ENCODE peak calls at places on chromosomes 11 and 22, in six cellular contexts. X, C, F, N, S and O are unnamed samples.

GRCh38 chr11:76805206-76805913 is 22.2 kb downstream of the TSKU start:
- DNase-seq in X (peak), C (peak), F (no peak), N (no peak), S (peak), O (no peak)

GRCh38 chr11:110939471-110939870 is 227.2 kb upstream of the ARHGAP20 start:
- DNase-seq in X (no peak), C (no peak), F (no peak), N (no peak), S (no peak), O (no peak)

GRCh38 chr11:118004543-118005223 is 18.5 kb downstream of the IL10RA start:
- DNase-seq in X (no peak), C (no peak), F (no peak), N (no peak), S (no peak), O (no peak)

GRCh38 chr11:131408011-131408640 is 37.7 kb downstream of the NTM start:
- DNase-seq in X (peak), C (peak), F (peak), N (peak), S (peak), O (no peak)

GRCh38 chr11:31387379-31387778 is 17.7 kb downstream of the DNAJC24 start:
- DNase-seq in X (peak), C (peak), F (no peak), N (no peak), S (peak), O (no peak)

GRCh38 chr11:127219704-127220103 is 219.1 kb upstream of the KIRREL3 start:
- DNase-seq in X (no peak), C (no peak), F (no peak), N (no peak), S (no peak), O (no peak)

GRCh38 chr11:67306769-67307544 is 3.6 kb downstream of the SSH3 start:
- DNase-seq in X (no peak), C (no peak), F (no peak), N (no peak), S (no peak), O (no peak)

GRCh38 chr11:99015634-99016454 is 4.9 kb upstream of the CNTN5 start:
- DNase-seq in X (peak), C (peak), F (no peak), N (no peak), S (peak), O (peak)

GRCh38 chr11:46865340-46865739 is 19.3 kb upstream of the CKAP5 start:
- DNase-seq in X (peak), C (peak), F (no peak), N (no peak), S (peak), O (no peak)

GRCh38 chr11:66035653-66036333 is 9.5 kb upstream of the CATSPER1 start:
- DNase-seq in X (no peak), C (no peak), F (no peak), N (no peak), S (no peak), O (no peak)

GRCh38 chr22:47782461-47783075 is 1020.1 kb downstream of the TBC1D22A start:
- DNase-seq in X (no peak), C (no peak), F (no peak), N (no peak), S (no peak), O (no peak)

GRCh38 chr11:71451596-71452353 is 1.2 kb upstream of the NADSYN1 start:
- DNase-seq in X (no peak), C (no peak), F (peak), N (peak), S (peak), O (no peak)

GRCh38 chr11:70066628-70067027 is 11.5 kb upstream of the ANO1 start:
- DNase-seq in X (no peak), C (no peak), F (peak), N (no peak), S (no peak), O (no peak)

GRCh38 chr11:83836883-83837654 is 550.9 kb upstream of the CCDC90B start:
- DNase-seq in X (peak), C (peak), F (peak), N (peak), S (peak), O (peak)

GRCh38 chr22:28034760-28035401 is 115.8 kb upstream of the PITPNB start:
- DNase-seq in X (peak), C (peak), F (no peak), N (no peak), S (no peak), O (no peak)

GRCh38 chr11:133821776-133822175 is 23.5 kb downstream of the SPATA19 start:
- DNase-seq in X (no peak), C (no peak), F (peak), N (peak), S (peak), O (peak)

GRCh38 chr11:2777871-2778629 is 78.3 kb upstream of the KCNQ1OT1 start:
- DNase-seq in X (no peak), C (no peak), F (peak), N (no peak), S (no peak), O (no peak)

DNA sequence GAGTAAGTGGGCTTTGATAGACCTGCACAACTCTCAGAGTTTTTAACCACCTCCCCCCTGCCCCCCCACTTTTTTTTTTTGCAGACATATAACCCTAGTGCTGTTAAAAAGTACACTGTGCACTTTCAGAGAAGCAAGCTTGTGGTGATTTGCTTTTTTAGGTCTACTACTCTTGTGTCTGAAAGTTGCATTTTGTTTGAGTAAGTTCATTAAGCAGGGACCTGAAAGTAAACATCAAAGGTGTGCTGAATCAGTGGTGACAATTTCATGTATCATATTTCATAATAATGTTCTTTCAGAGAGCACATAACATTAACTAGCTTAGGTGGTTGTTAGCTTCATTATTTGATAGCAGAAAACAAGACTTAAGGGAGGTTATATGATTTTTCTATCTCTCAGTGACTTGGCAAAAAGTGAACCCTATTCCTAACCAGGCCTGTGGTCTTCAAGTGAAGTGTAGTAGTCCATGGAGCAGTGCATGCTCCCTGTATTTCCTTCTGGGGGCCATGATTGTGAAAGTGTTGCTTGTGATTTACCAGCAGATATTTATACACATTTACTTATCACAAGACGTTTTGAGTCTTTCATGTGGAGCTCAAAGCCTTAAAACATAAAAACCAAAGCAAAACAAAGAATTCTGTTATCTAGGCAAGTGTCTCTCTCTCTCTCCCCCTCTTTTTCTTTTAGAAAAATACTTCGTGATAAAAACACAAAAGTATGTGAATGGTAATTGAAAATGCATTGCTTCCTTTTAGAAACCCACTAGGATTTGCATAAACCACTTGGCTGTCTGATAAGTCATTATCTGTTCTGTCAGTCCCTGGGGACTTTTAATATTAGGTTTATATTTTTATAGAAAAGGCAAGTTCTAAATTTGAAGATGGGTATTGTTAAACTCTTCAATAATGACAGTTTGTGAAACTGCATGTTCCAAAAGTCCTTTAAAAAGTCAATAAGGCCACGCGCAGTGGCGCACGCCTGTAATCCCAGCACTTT is 7.5 kb upstream of the RAG2 start:
- DNase-seq in X (no peak), C (no peak), F (no peak), N (no peak), S (no peak), O (no peak)
- H3K4me2 ChIP-seq in X (no peak), C (no peak), F (no peak), N (no peak), S (no peak), O (no peak)

GRCh38 chr22:23257889-23258825 is 77.8 kb downstream of the BCR start:
- DNase-seq in X (no peak), C (no peak), F (no peak), N (no peak), S (no peak), O (no peak)

GRCh38 chr22:23256986-23257888 is 76.9 kb downstream of the BCR start:
- DNase-seq in X (no peak), C (peak), F (no peak), N (no peak), S (no peak), O (no peak)

GRCh38 chr22:23260645-23261581 is 80.6 kb downstream of the BCR start:
- DNase-seq in X (no peak), C (no peak), F (no peak), N (no peak), S (no peak), O (no peak)

GRCh38 chr22:23259916-23260644 is 79.8 kb downstream of the BCR start:
- DNase-seq in X (no peak), C (no peak), F (peak), N (no peak), S (no peak), O (no peak)

GRCh38 chr22:23258826-23259170 is 78.5 kb downstream of the BCR start:
- DNase-seq in X (no peak), C (no peak), F (no peak), N (no peak), S (no peak), O (no peak)
- H3K14ac ChIP-seq in X (no peak), C (no peak), F (no peak), N (no peak), S (no peak), O (no peak)

GRCh38 chr11:63567044-63567840 is 4.1 kb upstream of the PLAAT2 start:
- DNase-seq in X (peak), C (peak), F (peak), N (no peak), S (peak), O (no peak)
- H3K4me2 ChIP-seq in X (peak), C (no peak), F (no peak), N (no peak), S (no peak), O (no peak)

GRCh38 chr11:123247813-123248379 is 52.8 kb upstream of the CLMP start:
- DNase-seq in X (no peak), C (no peak), F (no peak), N (no peak), S (no peak), O (no peak)
- H3K14ac ChIP-seq in X (no peak), C (no peak), F (no peak), N (no peak), S (no peak), O (no peak)

GRCh38 chr11:88308576-88308975 is 29.0 kb downstream of the CTSC start:
- DNase-seq in X (no peak), C (no peak), F (peak), N (peak), S (no peak), O (no peak)

GRCh38 chr11:88307749-88308425 is 29.6 kb downstream of the CTSC start:
- DNase-seq in X (no peak), C (no peak), F (peak), N (peak), S (no peak), O (no peak)

GRCh38 chr11:88313441-88313840 is 24.1 kb downstream of the CTSC start:
- DNase-seq in X (peak), C (no peak), F (no peak), N (no peak), S (no peak), O (no peak)

GRCh38 chr11:88312665-88313064 is 24.9 kb downstream of the CTSC start:
- DNase-seq in X (no peak), C (peak), F (no peak), N (no peak), S (no peak), O (no peak)

DNA sequence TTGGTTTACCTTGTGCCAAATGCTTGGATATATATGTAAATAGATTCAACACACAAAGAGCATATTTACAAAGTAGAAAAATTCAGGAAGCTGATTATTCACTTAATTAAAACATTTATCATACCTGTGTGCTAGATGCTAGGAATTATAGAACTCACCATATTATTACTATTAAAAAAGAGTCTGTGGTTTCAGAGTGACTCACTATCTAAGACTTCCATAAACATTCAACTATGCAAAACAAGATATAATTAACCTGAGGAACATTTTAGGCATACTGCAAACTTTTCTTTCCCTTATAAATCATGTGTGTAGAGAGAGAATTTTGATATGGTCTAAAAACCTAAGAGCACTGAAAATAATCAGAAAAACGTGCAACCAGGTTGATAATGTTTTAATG is 27.3 kb downstream of the CTSC start:
- DNase-seq in X (peak), C (no peak), F (no peak), N (no peak), S (no peak), O (no peak)
- H3K4me2 ChIP-seq in X (peak), C (no peak), F (no peak), N (no peak), S (no peak), O (no peak)

GRCh38 chr11:10777806-10778205 is 26.8 kb downstream of the CTR9 start:
- DNase-seq in X (peak), C (peak), F (no peak), N (no peak), S (no peak), O (no peak)
- H3K14ac ChIP-seq in X (peak), C (no peak), F (no peak), N (no peak), S (peak), O (no peak)

DNA sequence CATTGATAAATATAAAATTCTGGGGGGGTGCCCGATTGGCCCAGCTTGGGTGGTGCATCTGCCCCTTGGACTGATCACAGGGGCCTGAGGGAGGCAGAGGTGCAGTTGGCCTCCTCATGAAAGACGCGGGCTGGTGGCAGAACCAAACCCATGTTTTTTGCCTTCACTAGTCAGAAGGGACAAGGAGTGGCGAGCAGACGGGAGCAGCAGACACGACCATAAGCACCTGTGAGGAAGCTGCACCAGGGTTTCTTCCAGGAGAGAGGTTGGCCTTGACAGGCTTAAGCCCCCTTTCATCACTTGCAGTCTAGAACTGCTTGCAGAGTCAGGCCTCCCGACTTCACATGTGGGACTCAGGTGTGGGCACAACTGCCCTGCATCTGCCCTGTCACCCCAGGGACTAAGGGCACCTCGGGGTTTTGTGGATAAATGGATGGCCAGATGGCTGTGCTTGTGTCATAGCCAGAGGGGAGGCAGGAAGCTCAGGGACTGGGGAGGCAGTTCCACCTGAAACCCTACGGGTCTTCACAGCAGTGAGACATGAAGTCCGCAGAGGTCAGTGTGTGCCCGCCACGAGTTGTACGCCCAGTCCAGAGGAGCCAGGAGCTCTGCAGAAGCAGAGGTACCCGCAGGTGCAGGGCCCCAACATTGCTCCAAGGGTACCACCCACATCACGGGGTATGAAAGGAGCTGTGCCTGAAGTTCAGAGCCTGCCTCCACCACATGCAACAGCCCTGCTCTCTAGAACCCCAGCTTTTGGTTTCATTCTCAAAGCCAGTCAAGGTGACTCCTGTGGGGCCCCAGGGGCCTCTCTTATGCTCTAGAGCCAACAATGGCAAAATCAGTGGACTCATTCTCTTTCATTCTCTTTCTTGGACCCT is 18.2 kb upstream of the SYT13 start:
- DNase-seq in X (no peak), C (no peak), F (no peak), N (no peak), S (no peak), O (no peak)
- H3K4me2 ChIP-seq in X (no peak), C (no peak), F (no peak), N (no peak), S (no peak), O (no peak)

DNA sequence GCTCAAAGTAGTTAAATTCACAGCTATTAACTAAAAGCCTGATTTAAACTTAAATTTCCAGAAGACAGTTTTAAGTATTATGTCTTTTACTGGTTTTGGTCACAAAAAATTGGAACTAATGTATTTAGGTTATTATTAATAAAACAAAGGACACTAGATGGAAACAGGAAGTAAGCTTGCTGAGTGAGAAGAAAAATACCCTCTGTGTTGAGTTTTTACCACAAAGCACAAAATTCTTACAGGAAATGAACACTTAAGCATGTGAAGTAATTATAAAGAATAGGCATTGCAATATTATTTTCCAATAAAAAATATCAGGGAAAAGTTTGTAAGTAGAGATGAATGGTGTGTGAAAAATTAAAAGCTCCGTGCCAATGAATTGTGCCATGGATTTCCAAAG is 46.3 kb downstream of the PIK3C2A start:
- DNase-seq in X (no peak), C (no peak), F (no peak), N (no peak), S (no peak), O (no peak)
- H3K14ac ChIP-seq in X (no peak), C (no peak), F (no peak), N (no peak), S (no peak), O (no peak)

DNA sequence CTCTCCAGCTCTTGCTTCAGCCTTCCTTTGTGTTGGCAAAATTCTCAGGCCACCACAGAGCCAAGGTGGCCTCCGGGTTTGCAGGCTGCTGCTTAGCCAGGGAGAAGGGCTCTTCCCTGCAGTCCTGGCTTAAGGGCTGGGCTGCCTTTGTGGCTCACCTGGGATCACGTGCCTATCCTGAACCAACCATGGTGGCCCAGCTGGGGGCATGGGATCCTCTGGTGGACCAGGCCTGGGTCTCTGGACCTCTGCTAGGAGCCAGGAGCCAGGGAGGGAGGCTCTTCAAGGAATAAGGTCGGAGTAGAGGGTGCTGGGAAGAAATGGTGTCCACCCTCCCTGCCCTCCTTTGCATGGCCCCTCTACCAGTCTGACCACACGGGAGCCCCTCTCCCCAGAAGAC is 43.9 kb downstream of the CACNA1I start:
- DNase-seq in X (no peak), C (no peak), F (no peak), N (no peak), S (no peak), O (no peak)
- H3K4me2 ChIP-seq in X (no peak), C (no peak), F (no peak), N (no peak), S (no peak), O (no peak)